ENCODE peak calls at places on chromosome 2, in six cellular contexts. One of them, this sample, is unnamed.

GRCh38 chr2:47751856-47752414 is 31.0 kb upstream of the MSH6 start:
- DNase-seq in IMR-90: no peak
- DNase-seq in H1: no peak
- DNase-seq in mesendoderm: no peak
- DNase-seq in mesenchymal stem cell: peak
- DNase-seq in trophoblast cell: peak
- DNase-seq in this sample: no peak

GRCh38 chr2:38217401-38218188 is 141.6 kb upstream of the CYP1B1 start:
- DNase-seq in IMR-90: no peak
- DNase-seq in H1: no peak
- DNase-seq in mesendoderm: no peak
- DNase-seq in mesenchymal stem cell: no peak
- DNase-seq in trophoblast cell: no peak
- DNase-seq in this sample: no peak

GRCh38 chr2:158589303-158589702 is 132.6 kb downstream of the PKP4 start:
- DNase-seq in IMR-90: no peak
- DNase-seq in H1: no peak
- DNase-seq in mesendoderm: no peak
- DNase-seq in mesenchymal stem cell: no peak
- DNase-seq in trophoblast cell: no peak
- DNase-seq in this sample: no peak

GRCh38 chr2:47336259-47337238 is 66.4 kb upstream of the MSH2 start:
- DNase-seq in IMR-90: peak
- DNase-seq in H1: no peak
- DNase-seq in mesendoderm: peak
- DNase-seq in mesenchymal stem cell: no peak
- DNase-seq in trophoblast cell: peak
- DNase-seq in this sample: no peak

GRCh38 chr2:65554765-65555561 is 122.6 kb upstream of the SPRED2 start:
- DNase-seq in IMR-90: peak
- DNase-seq in H1: no peak
- DNase-seq in mesendoderm: no peak
- DNase-seq in mesenchymal stem cell: peak
- DNase-seq in trophoblast cell: no peak
- DNase-seq in this sample: no peak

GRCh38 chr2:96449637-96450036 is 55.5 kb downstream of the NEURL3 start:
- DNase-seq in IMR-90: no peak
- DNase-seq in H1: no peak
- DNase-seq in mesendoderm: no peak
- DNase-seq in mesenchymal stem cell: no peak
- DNase-seq in trophoblast cell: peak
- DNase-seq in this sample: no peak

GRCh38 chr2:239716536-239717318 is 308.4 kb downstream of the NDUFA10 start:
- DNase-seq in IMR-90: no peak
- DNase-seq in H1: no peak
- DNase-seq in mesendoderm: no peak
- DNase-seq in mesenchymal stem cell: no peak
- DNase-seq in trophoblast cell: no peak
- DNase-seq in this sample: no peak

GRCh38 chr2:152166633-152167032 is 8.9 kb downstream of the STAM2 start:
- DNase-seq in IMR-90: peak
- DNase-seq in H1: no peak
- DNase-seq in mesendoderm: no peak
- DNase-seq in mesenchymal stem cell: peak
- DNase-seq in trophoblast cell: no peak
- DNase-seq in this sample: no peak

GRCh38 chr2:121721926-121722325 is 14.7 kb downstream of the NIFK start:
- DNase-seq in IMR-90: peak
- DNase-seq in H1: no peak
- DNase-seq in mesendoderm: no peak
- DNase-seq in mesenchymal stem cell: peak
- DNase-seq in trophoblast cell: peak
- DNase-seq in this sample: no peak

DNA sequence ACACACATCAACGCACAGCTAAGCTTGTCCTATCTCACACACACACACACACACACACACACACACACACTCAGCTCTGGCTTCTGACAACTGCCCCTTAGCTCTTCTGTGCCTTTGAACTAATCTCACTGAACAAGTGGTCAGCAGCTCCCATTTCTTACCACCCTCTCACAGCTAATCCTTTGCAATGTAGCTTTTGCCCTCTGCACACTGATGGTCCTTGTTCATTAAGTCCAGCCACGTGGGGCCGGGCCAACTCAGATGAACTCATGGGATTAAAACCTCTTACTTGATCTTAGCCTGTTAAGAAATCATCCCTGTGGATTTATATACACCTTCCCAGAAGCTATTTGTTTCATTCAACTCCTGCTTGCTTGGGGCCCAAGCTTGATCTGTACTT is 36.6 kb downstream of the DPYSL5 start:
- DNase-seq in IMR-90: no peak
- DNase-seq in H1: no peak
- DNase-seq in mesendoderm: no peak
- DNase-seq in mesenchymal stem cell: no peak
- DNase-seq in trophoblast cell: no peak
- DNase-seq in this sample: no peak
- H2AK5ac ChIP-seq in IMR-90: no peak
- H2AK5ac ChIP-seq in H1: no peak
- H2AK5ac ChIP-seq in mesendoderm: no peak
- H2AK5ac ChIP-seq in mesenchymal stem cell: no peak
- H2AK5ac ChIP-seq in trophoblast cell: no peak
- H2AK5ac ChIP-seq in this sample: no peak

GRCh38 chr2:120318626-120319025 is 27.3 kb upstream of the INHBB start:
- DNase-seq in IMR-90: no peak
- DNase-seq in H1: no peak
- DNase-seq in mesendoderm: no peak
- DNase-seq in mesenchymal stem cell: no peak
- DNase-seq in trophoblast cell: no peak
- DNase-seq in this sample: no peak

GRCh38 chr2:120319686-120320317 is 26.1 kb upstream of the INHBB start:
- DNase-seq in IMR-90: no peak
- DNase-seq in H1: no peak
- DNase-seq in mesendoderm: no peak
- DNase-seq in mesenchymal stem cell: no peak
- DNase-seq in trophoblast cell: no peak
- DNase-seq in this sample: no peak

GRCh38 chr2:120321721-120322284 is 24.1 kb upstream of the INHBB start:
- DNase-seq in IMR-90: no peak
- DNase-seq in H1: no peak
- DNase-seq in mesendoderm: no peak
- DNase-seq in mesenchymal stem cell: no peak
- DNase-seq in trophoblast cell: no peak
- DNase-seq in this sample: no peak

GRCh38 chr2:120319135-120319534 is 26.8 kb upstream of the INHBB start:
- DNase-seq in IMR-90: no peak
- DNase-seq in H1: no peak
- DNase-seq in mesendoderm: no peak
- DNase-seq in mesenchymal stem cell: no peak
- DNase-seq in trophoblast cell: no peak
- DNase-seq in this sample: no peak

GRCh38 chr2:120320318-120320851 is 25.6 kb upstream of the INHBB start:
- DNase-seq in IMR-90: peak
- DNase-seq in H1: no peak
- DNase-seq in mesendoderm: no peak
- DNase-seq in mesenchymal stem cell: no peak
- DNase-seq in trophoblast cell: no peak
- DNase-seq in this sample: no peak
- H2BK5ac ChIP-seq in IMR-90: no peak
- H2BK5ac ChIP-seq in H1: no peak
- H2BK5ac ChIP-seq in mesendoderm: no peak
- H2BK5ac ChIP-seq in mesenchymal stem cell: peak
- H2BK5ac ChIP-seq in trophoblast cell: no peak
- H2BK5ac ChIP-seq in this sample: no peak

DNA sequence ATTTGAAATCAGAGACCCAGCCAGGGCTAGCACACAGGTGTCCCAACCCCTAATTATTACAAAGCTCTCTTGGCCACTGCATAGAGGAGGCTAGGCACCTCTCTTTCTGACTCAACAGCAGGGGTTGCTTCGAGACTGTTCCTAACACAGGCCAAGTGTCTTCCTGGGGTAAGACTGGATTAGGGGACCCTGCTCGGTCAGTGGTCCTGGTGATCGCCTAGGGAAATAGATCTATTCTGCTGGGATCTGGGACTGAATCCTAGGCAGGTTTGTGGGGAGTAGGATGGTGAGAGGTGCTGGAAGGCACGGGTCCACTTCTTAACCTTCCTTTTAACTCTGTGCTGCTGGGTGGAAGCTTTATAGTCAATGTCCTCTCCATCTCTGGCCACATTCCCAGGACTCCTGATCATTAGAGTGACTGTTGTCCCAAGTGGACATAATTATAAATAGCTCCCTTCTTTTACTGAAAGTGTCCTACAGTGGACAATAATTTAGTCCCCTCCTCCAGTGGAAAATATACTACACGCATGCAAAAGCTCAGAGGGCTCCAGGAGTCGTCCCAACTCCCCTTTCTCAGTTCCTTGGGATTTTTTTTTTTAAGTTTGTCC is 1.4 kb upstream of the TRIB2 start:
- DNase-seq in IMR-90: no peak
- DNase-seq in H1: no peak
- DNase-seq in mesendoderm: peak
- DNase-seq in mesenchymal stem cell: peak
- DNase-seq in trophoblast cell: no peak
- DNase-seq in this sample: no peak
- H2AK5ac ChIP-seq in IMR-90: peak
- H2AK5ac ChIP-seq in H1: no peak
- H2AK5ac ChIP-seq in mesendoderm: no peak
- H2AK5ac ChIP-seq in mesenchymal stem cell: peak
- H2AK5ac ChIP-seq in trophoblast cell: no peak
- H2AK5ac ChIP-seq in this sample: no peak

GRCh38 chr2:219596954-219597551 is 604 bp upstream of the STK11IP start:
- DNase-seq in IMR-90: peak
- DNase-seq in H1: no peak
- DNase-seq in mesendoderm: peak
- DNase-seq in mesenchymal stem cell: no peak
- DNase-seq in trophoblast cell: peak
- DNase-seq in this sample: no peak
- H2BK5ac ChIP-seq in IMR-90: peak
- H2BK5ac ChIP-seq in H1: peak
- H2BK5ac ChIP-seq in mesendoderm: peak
- H2BK5ac ChIP-seq in mesenchymal stem cell: peak
- H2BK5ac ChIP-seq in trophoblast cell: peak
- H2BK5ac ChIP-seq in this sample: peak

GRCh38 chr2:237615631-237616249 is 11.6 kb upstream of the LRRFIP1 start:
- DNase-seq in IMR-90: no peak
- DNase-seq in H1: no peak
- DNase-seq in mesendoderm: no peak
- DNase-seq in mesenchymal stem cell: no peak
- DNase-seq in trophoblast cell: no peak
- DNase-seq in this sample: no peak
- H2AK5ac ChIP-seq in IMR-90: peak
- H2AK5ac ChIP-seq in H1: peak
- H2AK5ac ChIP-seq in mesendoderm: peak
- H2AK5ac ChIP-seq in mesenchymal stem cell: peak
- H2AK5ac ChIP-seq in trophoblast cell: no peak
- H2AK5ac ChIP-seq in this sample: no peak

GRCh38 chr2:168798888-168799410 is 3.5 kb upstream of the NOSTRIN start:
- DNase-seq in IMR-90: no peak
- DNase-seq in H1: no peak
- DNase-seq in mesendoderm: peak
- DNase-seq in mesenchymal stem cell: no peak
- DNase-seq in trophoblast cell: no peak
- DNase-seq in this sample: no peak
- H2BK5ac ChIP-seq in IMR-90: no peak
- H2BK5ac ChIP-seq in H1: no peak
- H2BK5ac ChIP-seq in mesendoderm: no peak
- H2BK5ac ChIP-seq in mesenchymal stem cell: no peak
- H2BK5ac ChIP-seq in trophoblast cell: no peak
- H2BK5ac ChIP-seq in this sample: no peak